ENCODE peak calls at places on chromosomes 5 and 9, in five cellular contexts. G is GM23338, C is tibial artery, E is IMR-90, K is MM.1S. Q is an unnamed sample.
A peak's percentile ranks its signal among the peaks of the same experiment; 100 is the strongest.

GRCh38 chr5:140977003-140977402 is 10.7 kb downstream of the PCDHAC2 start:
- DNase-seq in G (no peak), C (no peak), E (no peak), K (no peak), Q (no peak)

GRCh38 chr9:21813575-21814473 is 11.4 kb downstream of the MTAP start:
- DNase-seq in G (peak; percentile 80), C (peak; percentile 61), E (peak; percentile 86), K (peak; percentile 63), Q (no peak)

GRCh38 chr9:123176230-123176629 is 92.2 kb downstream of the STRBP start:
- DNase-seq in G (no peak), C (no peak), E (peak; percentile 47), K (no peak), Q (no peak)

GRCh38 chr5:81774359-81774758 is 23.5 kb upstream of the SSBP2 start:
- DNase-seq in G (no peak), C (no peak), E (no peak), K (no peak), Q (no peak)

GRCh38 chr9:93303258-93303771 is 119.4 kb downstream of the WNK2 start:
- DNase-seq in G (no peak), C (no peak), E (no peak), K (no peak), Q (no peak)

GRCh38 chr5:92908952-92909351 is 672.1 kb downstream of the NR2F1-AS1 start:
- DNase-seq in G (no peak), C (no peak), E (no peak), K (peak; percentile 71), Q (no peak)

GRCh38 chr9:114081441-114082016 is 3.4 kb upstream of the AMBP start:
- DNase-seq in G (no peak), C (no peak), E (no peak), K (no peak), Q (no peak)

GRCh38 chr9:126880947-126881332 is 20.5 kb downstream of the ZBTB34 start:
- DNase-seq in G (no peak), C (no peak), E (no peak), K (no peak), Q (peak; percentile 40)

GRCh38 chr5:61409568-61409967 is 77.5 kb downstream of the ZSWIM6 start:
- DNase-seq in G (no peak), C (no peak), E (peak; percentile 96), K (no peak), Q (no peak)

GRCh38 chr9:277595-278330 is 63.1 kb downstream of the DOCK8 start:
- DNase-seq in G (no peak), C (no peak), E (no peak), K (no peak), Q (no peak)

GRCh38 chr5:33595303-33595702 is 154.5 kb downstream of the TARS1 start:
- DNase-seq in G (peak; percentile 15), C (no peak), E (no peak), K (no peak), Q (no peak)

GRCh38 chr9:69637801-69638200 is 34.4 kb downstream of the APBA1 start:
- DNase-seq in G (no peak), C (no peak), E (peak; percentile 72), K (no peak), Q (no peak)

GRCh38 chr9:136313111-136314055 is 9.5 kb upstream of the CCDC187 start:
- DNase-seq in G (no peak), C (no peak), E (no peak), K (no peak), Q (no peak)

GRCh38 chr5:136802382-136802781 is 437.0 kb upstream of the TRPC7 start:
- DNase-seq in G (peak; percentile 41), C (no peak), E (peak; percentile 5), K (no peak), Q (no peak)

GRCh38 chr5:180647465-180647864 is 1.9 kb downstream of the FLT4 start:
- DNase-seq in G (no peak), C (no peak), E (no peak), K (no peak), Q (no peak)

GRCh38 chr9:35725362-35725761 is 6.6 kb downstream of the TLN1 start:
- DNase-seq in G (peak; percentile 55), C (no peak), E (no peak), K (no peak), Q (no peak)

GRCh38 chr9:131418143-131419028 is 24.5 kb downstream of the PRRC2B start:
- DNase-seq in G (peak; percentile 66), C (no peak), E (peak; percentile 41), K (no peak), Q (no peak)

GRCh38 chr9:26524225-26524624 is 368.4 kb downstream of the CAAP1 start:
- DNase-seq in G (no peak), C (no peak), E (no peak), K (no peak), Q (no peak)

GRCh38 chr5:143129910-143130703 is 273.4 kb downstream of the NR3C1 start:
- DNase-seq in G (no peak), C (no peak), E (no peak), K (no peak), Q (no peak)

GRCh38 chr9:126722922-126723806 is 81.7 kb upstream of the ZBTB43 start:
- DNase-seq in G (peak; percentile 70), C (no peak), E (no peak), K (peak; percentile 41), Q (peak; percentile 61)

GRCh38 chr5:142202282-142202681 is 93.7 kb downstream of the NDFIP1 start:
- DNase-seq in G (no peak), C (no peak), E (peak; percentile 65), K (no peak), Q (no peak)

GRCh38 chr9:24487946-24488345 is 57.8 kb downstream of the IZUMO3 start:
- DNase-seq in G (no peak), C (no peak), E (no peak), K (no peak), Q (no peak)

GRCh38 chr5:31329722-31330121 is 136.2 kb downstream of the CDH6 start:
- DNase-seq in G (no peak), C (no peak), E (peak; percentile 5), K (no peak), Q (no peak)

GRCh38 chr9:122350577-122351355 is 20.1 kb upstream of the PTGS1 start:
- DNase-seq in G (peak; percentile 83), C (peak; percentile 65), E (peak; percentile 65), K (peak; percentile 71), Q (peak; percentile 63)

GRCh38 chr5:130923543-130924159 is 241.4 kb downstream of the HINT1 start:
- DNase-seq in G (no peak), C (no peak), E (no peak), K (no peak), Q (no peak)

GRCh38 chr5:119355244-119355635 is 579 bp upstream of the TNFAIP8 start:
- DNase-seq in G (peak; percentile 75), C (no peak), E (no peak), K (no peak), Q (no peak)

GRCh38 chr5:61048534-61048933 is 103.5 kb downstream of the NDUFAF2 start:
- DNase-seq in G (no peak), C (no peak), E (peak; percentile 92), K (no peak), Q (no peak)

GRCh38 chr9:3099601-3100000 is 255.7 kb upstream of the PUM3 start:
- DNase-seq in G (no peak), C (no peak), E (no peak), K (no peak), Q (no peak)

GRCh38 chr9:19116391-19116790 is 10.9 kb downstream of the PLIN2 start:
- DNase-seq in G (no peak), C (no peak), E (peak; percentile 64), K (no peak), Q (no peak)

GRCh38 chr9:128917151-128917849 is 3.5 kb upstream of the PHYHD1 start:
- DNase-seq in G (no peak), C (peak; percentile 89), E (peak; percentile 64), K (no peak), Q (no peak)

GRCh38 chr9:105299190-105299854 is 54.9 kb downstream of the SLC44A1 start:
- DNase-seq in G (no peak), C (peak; percentile 25), E (peak; percentile 98), K (no peak), Q (no peak)

GRCh38 chr9:99433555-99433954 is 211.5 kb downstream of the SEC61B start:
- DNase-seq in G (no peak), C (no peak), E (peak; percentile 89), K (no peak), Q (no peak)

GRCh38 chr9:114184071-114184470 is 28.7 kb downstream of the COL27A1 start:
- DNase-seq in G (no peak), C (no peak), E (peak; percentile 71), K (no peak), Q (no peak)

GRCh38 chr5:39082995-39083394 is 8.8 kb upstream of the RICTOR start:
- DNase-seq in G (no peak), C (no peak), E (no peak), K (no peak), Q (no peak)

GRCh38 chr5:40446910-40447309 is 232.8 kb upstream of the PTGER4 start:
- DNase-seq in G (no peak), C (no peak), E (peak; percentile 92), K (no peak), Q (no peak)
- H3K27ac ChIP-seq in G (no peak overlapping the region), C (no peak overlapping the region), E (no peak overlapping the region), K (no peak overlapping the region), Q (no peak overlapping the region)

DNA sequence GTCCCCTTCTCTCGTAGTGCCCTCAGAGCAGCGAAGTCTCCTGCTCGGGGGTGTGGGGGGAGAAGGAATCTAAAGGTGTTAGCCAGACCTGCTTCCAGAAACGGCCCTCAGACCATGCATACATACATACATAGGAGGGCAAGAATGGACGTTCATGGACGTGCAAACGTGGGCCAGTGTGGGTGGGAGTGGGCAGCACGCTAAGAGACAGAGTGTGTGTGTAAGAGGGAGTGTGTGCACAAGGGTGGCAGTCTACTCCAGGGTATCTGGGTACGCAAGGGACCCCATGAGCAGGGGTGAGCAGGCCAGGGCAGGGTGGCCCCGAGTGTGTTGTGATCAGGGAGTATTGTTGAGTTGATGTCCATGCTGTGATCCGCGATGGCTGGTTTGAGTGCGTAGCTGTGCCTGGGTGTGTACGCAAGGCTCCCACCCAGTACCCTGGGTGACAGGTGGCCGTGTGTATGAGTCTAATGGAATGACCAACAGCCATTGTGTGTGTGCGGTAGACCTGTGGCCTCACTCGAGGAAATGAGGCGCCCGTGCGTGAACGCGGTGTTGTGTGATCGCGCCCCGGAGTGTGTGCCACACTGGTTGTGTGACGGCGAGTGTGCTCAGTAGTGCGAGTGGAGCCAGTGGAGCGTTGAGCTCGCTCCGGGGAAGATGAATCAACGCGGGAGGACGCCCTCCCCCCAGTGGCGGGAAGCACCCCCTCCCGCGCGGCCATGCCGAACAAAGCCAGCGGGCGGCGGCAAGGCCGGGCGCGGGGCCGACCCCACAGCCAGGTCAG is 826 bp downstream of the GPRIN1 start:
- DNase-seq in G (no peak), C (no peak), E (no peak), K (no peak), Q (no peak)
- H3K27ac ChIP-seq in G (no peak overlapping the region), C (no peak overlapping the region), E (no peak overlapping the region), K (no peak overlapping the region), Q (no peak overlapping the region)

GRCh38 chr5:78587081-78587774 is 61.3 kb downstream of the LHFPL2 start:
- DNase-seq in G (no peak), C (no peak), E (no peak), K (no peak), Q (no peak)
- H3K27ac ChIP-seq in G (no peak overlapping the region), C (no peak overlapping the region), E (peak overlapping the region; percentile 47), K (no peak overlapping the region), Q (no peak overlapping the region)

DNA sequence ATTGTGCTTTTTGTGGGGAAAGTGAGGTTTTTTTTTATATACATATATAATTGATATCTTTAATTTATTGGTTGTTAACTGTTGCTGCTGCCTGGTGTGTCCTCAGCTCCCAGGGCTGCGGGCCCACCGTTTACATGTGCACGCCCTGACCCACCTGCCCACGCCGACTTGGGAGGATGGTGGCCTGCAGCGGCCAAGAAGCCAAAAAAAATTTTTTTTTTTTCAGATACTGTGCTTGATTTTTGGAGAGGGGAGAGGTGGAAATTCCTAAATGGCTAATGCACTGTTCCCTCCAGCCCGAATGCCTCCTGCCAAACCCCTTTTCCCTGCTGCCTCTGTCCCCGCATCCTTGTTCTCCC is 32.0 kb upstream of the HMCN2 start:
- DNase-seq in G (no peak), C (no peak), E (no peak), K (no peak), Q (no peak)
- H3K27ac ChIP-seq in G (no peak overlapping the region), C (no peak overlapping the region), E (no peak overlapping the region), K (no peak overlapping the region), Q (no peak overlapping the region)

Q was measured in caudate nucleus.